ENCODE peak calls at places on chromosomes 3 and 15, in seven cellular contexts. One of them, this sample, is unnamed.

GRCh38 chr3:196275126-196275525 is 12.4 kb downstream of the PCYT1A start:
- DNase-seq in endothelial cell of umbilical vein: no peak
- DNase-seq in HCT116: no peak
- DNase-seq in SK-N-MC: no peak
- DNase-seq in breast epithelium: no peak
- DNase-seq in SK-N-SH: no peak
- DNase-seq in HepG2: no peak
- DNase-seq in this sample: no peak

GRCh38 chr3:196055683-196056270 is 26.1 kb downstream of the TFRC start:
- DNase-seq in endothelial cell of umbilical vein: no peak
- DNase-seq in HCT116: no peak
- DNase-seq in HepG2: peak; percentile 89
- DNase-seq in breast epithelium: no peak
- DNase-seq in SK-N-SH: no peak
- DNase-seq in SK-N-MC: no peak
- DNase-seq in this sample: no peak

GRCh38 chr3:138440137-138440536 is 5.7 kb downstream of the ESYT3 start:
- DNase-seq in breast epithelium: no peak
- DNase-seq in endothelial cell of umbilical vein: no peak
- DNase-seq in SK-N-SH: peak; percentile 29
- DNase-seq in HCT116: no peak
- DNase-seq in HepG2: no peak
- DNase-seq in SK-N-MC: no peak
- DNase-seq in this sample: no peak

GRCh38 chr3:126659915-126660886 is 5.3 kb upstream of the TXNRD3 start:
- DNase-seq in endothelial cell of umbilical vein: no peak
- DNase-seq in HCT116: no peak
- DNase-seq in SK-N-SH: peak; percentile 64
- DNase-seq in HepG2: peak; percentile 28
- DNase-seq in SK-N-MC: no peak
- DNase-seq in breast epithelium: no peak
- DNase-seq in this sample: no peak

GRCh38 chr3:189941679-189942078 is 179.0 kb downstream of the P3H2 start:
- DNase-seq in HCT116: no peak
- DNase-seq in SK-N-MC: no peak
- DNase-seq in breast epithelium: no peak
- DNase-seq in endothelial cell of umbilical vein: peak; percentile 53
- DNase-seq in SK-N-SH: no peak
- DNase-seq in HepG2: peak; percentile 79
- DNase-seq in this sample: no peak

GRCh38 chr3:99504258-99504657 is 134.1 kb upstream of the COL8A1 start:
- DNase-seq in endothelial cell of umbilical vein: no peak
- DNase-seq in HCT116: no peak
- DNase-seq in breast epithelium: no peak
- DNase-seq in SK-N-MC: no peak
- DNase-seq in SK-N-SH: no peak
- DNase-seq in HepG2: peak; percentile 69
- DNase-seq in this sample: no peak

GRCh38 chr15:52710710-52711107 is 31.5 kb upstream of the ATOSA start:
- DNase-seq in breast epithelium: no peak
- DNase-seq in SK-N-SH: no peak
- DNase-seq in endothelial cell of umbilical vein: no peak
- DNase-seq in HepG2: no peak
- DNase-seq in HCT116: no peak
- DNase-seq in SK-N-MC: no peak
- DNase-seq in this sample: no peak

GRCh38 chr3:4001976-4002375 is 202.7 kb downstream of the LRRN1 start:
- DNase-seq in breast epithelium: no peak
- DNase-seq in endothelial cell of umbilical vein: no peak
- DNase-seq in HepG2: no peak
- DNase-seq in SK-N-SH: no peak
- DNase-seq in SK-N-MC: no peak
- DNase-seq in HCT116: no peak
- DNase-seq in this sample: no peak

GRCh38 chr15:44199393-44199792 is 4.3 kb upstream of the FRMD5 start:
- DNase-seq in SK-N-SH: no peak
- DNase-seq in HepG2: peak; percentile 86
- DNase-seq in SK-N-MC: no peak
- DNase-seq in endothelial cell of umbilical vein: no peak
- DNase-seq in HCT116: no peak
- DNase-seq in breast epithelium: no peak
- DNase-seq in this sample: no peak

GRCh38 chr15:44194397-44195150 is 497 bp downstream of the FRMD5 start:
- DNase-seq in HCT116: no peak
- DNase-seq in SK-N-SH: peak; percentile 73
- DNase-seq in endothelial cell of umbilical vein: peak; percentile 84
- DNase-seq in HepG2: no peak
- DNase-seq in breast epithelium: no peak
- DNase-seq in SK-N-MC: no peak
- DNase-seq in this sample: no peak

GRCh38 chr15:44193651-44194396 is 1.2 kb downstream of the FRMD5 start:
- DNase-seq in HCT116: no peak
- DNase-seq in breast epithelium: no peak
- DNase-seq in SK-N-MC: no peak
- DNase-seq in HepG2: no peak
- DNase-seq in SK-N-SH: peak; percentile 47
- DNase-seq in endothelial cell of umbilical vein: peak; percentile 55
- DNase-seq in this sample: no peak

DNA sequence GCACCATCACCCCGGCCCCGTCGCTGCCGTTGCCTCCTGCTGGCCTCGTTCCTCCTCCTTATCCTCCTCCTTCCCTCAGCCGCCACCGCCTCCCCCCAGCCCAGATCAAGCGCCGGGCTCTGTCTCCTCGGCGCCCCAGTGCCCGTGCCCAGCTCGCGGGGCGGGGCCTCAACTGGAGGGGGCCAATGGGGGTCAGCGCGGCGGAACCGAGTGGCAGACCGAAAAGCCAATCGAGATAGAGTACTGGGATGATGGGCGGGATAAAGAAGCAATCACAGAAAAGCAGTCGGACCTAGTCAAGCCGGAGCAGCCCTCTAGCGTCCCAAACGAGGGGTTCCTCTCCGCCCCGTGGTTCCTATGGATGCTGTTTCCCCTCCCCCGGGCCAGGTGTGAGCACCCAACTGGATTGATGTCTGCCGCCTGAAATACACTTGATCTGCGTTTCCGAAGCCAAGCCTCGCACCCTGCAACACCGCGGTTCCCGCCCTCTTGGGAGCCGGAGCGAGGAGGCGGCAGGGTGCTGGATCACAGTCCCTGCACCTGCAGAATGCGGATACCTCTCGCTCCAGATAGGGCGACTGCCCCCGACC is at the start of gene FRMD5:
- DNase-seq in breast epithelium: peak; percentile 82
- DNase-seq in HCT116: peak; percentile 97
- DNase-seq in SK-N-MC: peak; percentile 78
- DNase-seq in endothelial cell of umbilical vein: peak; percentile 99
- DNase-seq in SK-N-SH: peak; percentile 98
- DNase-seq in HepG2: peak; percentile 85
- DNase-seq in this sample: peak; percentile 80
- TF ChIP-seq POLR2AphosphoS5 in breast epithelium: no peak
- TF ChIP-seq POLR2AphosphoS5 in HCT116: peak; percentile 96
- TF ChIP-seq POLR2AphosphoS5 in SK-N-MC: peak; percentile 62
- TF ChIP-seq POLR2AphosphoS5 in endothelial cell of umbilical vein: no peak
- TF ChIP-seq POLR2AphosphoS5 in SK-N-SH: peak; percentile 90
- TF ChIP-seq POLR2AphosphoS5 in HepG2: no peak
- TF ChIP-seq POLR2AphosphoS5 in this sample: no peak

DNA sequence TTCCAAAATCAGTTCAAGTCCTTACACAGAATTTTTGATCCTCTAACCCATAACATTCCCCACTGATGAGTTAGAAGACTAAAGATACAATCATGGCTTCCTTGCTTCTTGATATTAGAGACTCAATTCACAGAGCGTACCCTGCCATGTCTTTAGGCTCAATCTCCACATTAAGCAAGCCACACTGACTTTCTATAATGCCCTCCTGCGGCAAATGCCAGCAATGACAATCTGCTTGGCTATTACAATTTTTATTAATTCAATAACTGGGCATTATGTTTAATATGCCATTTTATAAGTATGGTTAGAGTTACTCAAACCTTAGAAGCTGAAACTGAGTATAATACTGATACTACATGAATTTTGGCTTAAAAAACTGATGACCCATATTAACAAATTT is 479.7 kb upstream of the NR2F2 start:
- DNase-seq in endothelial cell of umbilical vein: no peak
- DNase-seq in breast epithelium: no peak
- DNase-seq in HCT116: peak; percentile 6
- DNase-seq in SK-N-SH: no peak
- DNase-seq in HepG2: no peak
- DNase-seq in SK-N-MC: no peak
- DNase-seq in this sample: no peak
- TF ChIP-seq POLR2AphosphoS5 in endothelial cell of umbilical vein: no peak
- TF ChIP-seq POLR2AphosphoS5 in breast epithelium: no peak
- TF ChIP-seq POLR2AphosphoS5 in HCT116: no peak
- TF ChIP-seq POLR2AphosphoS5 in SK-N-SH: no peak
- TF ChIP-seq POLR2AphosphoS5 in HepG2: no peak
- TF ChIP-seq POLR2AphosphoS5 in SK-N-MC: no peak
- TF ChIP-seq POLR2AphosphoS5 in this sample: no peak

GRCh38 chr3:39112535-39112934 is 5.1 kb downstream of the TTC21A start:
- DNase-seq in HepG2: no peak
- DNase-seq in SK-N-SH: no peak
- DNase-seq in SK-N-MC: no peak
- DNase-seq in HCT116: no peak
- DNase-seq in endothelial cell of umbilical vein: no peak
- DNase-seq in breast epithelium: no peak
- DNase-seq in this sample: no peak

GRCh38 chr3:39113291-39113690 is 5.8 kb downstream of the TTC21A start:
- DNase-seq in endothelial cell of umbilical vein: no peak
- DNase-seq in SK-N-MC: no peak
- DNase-seq in breast epithelium: no peak
- DNase-seq in HCT116: no peak
- DNase-seq in SK-N-SH: no peak
- DNase-seq in HepG2: no peak
- DNase-seq in this sample: no peak

GRCh38 chr3:39110041-39110639 is 2.7 kb downstream of the TTC21A start:
- DNase-seq in HCT116: no peak
- DNase-seq in SK-N-SH: no peak
- DNase-seq in SK-N-MC: no peak
- DNase-seq in breast epithelium: no peak
- DNase-seq in HepG2: no peak
- DNase-seq in endothelial cell of umbilical vein: no peak
- DNase-seq in this sample: no peak

GRCh38 chr3:39114456-39114855 is 7.0 kb downstream of the TTC21A start:
- DNase-seq in HepG2: no peak
- DNase-seq in SK-N-SH: no peak
- DNase-seq in endothelial cell of umbilical vein: no peak
- DNase-seq in breast epithelium: no peak
- DNase-seq in SK-N-MC: no peak
- DNase-seq in HCT116: no peak
- DNase-seq in this sample: no peak

DNA sequence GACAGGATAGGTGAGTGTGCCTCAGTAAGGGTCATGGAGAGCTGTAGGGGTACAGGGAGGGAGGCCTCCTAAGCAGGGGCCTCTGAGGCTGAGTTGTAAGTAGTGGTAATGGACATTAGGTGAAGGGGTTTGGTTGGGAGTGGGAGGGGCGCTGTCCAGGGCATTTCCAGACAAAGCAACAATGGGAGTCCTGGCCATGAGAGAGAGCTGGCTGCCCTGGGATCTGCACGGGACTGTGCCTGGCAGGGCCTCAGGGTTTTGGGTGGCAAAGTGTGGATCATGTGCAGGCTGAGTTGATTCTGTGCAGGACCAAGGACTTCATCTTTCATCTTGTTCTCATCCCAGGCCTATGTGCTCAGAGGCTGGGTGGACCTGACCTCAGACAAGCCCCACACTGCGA is 4.6 kb downstream of the TTC21A start:
- DNase-seq in endothelial cell of umbilical vein: no peak
- DNase-seq in SK-N-SH: no peak
- DNase-seq in SK-N-MC: no peak
- DNase-seq in HCT116: no peak
- DNase-seq in breast epithelium: no peak
- DNase-seq in HepG2: no peak
- DNase-seq in this sample: no peak
- TF ChIP-seq POLR2AphosphoS5 in endothelial cell of umbilical vein: no peak
- TF ChIP-seq POLR2AphosphoS5 in SK-N-SH: no peak
- TF ChIP-seq POLR2AphosphoS5 in SK-N-MC: no peak
- TF ChIP-seq POLR2AphosphoS5 in HCT116: no peak
- TF ChIP-seq POLR2AphosphoS5 in breast epithelium: no peak
- TF ChIP-seq POLR2AphosphoS5 in HepG2: no peak
- TF ChIP-seq POLR2AphosphoS5 in this sample: no peak

GRCh38 chr3:113659121-113659531 is 37.3 kb downstream of the USF3 start:
- DNase-seq in HCT116: no peak
- DNase-seq in breast epithelium: no peak
- DNase-seq in HepG2: no peak
- DNase-seq in endothelial cell of umbilical vein: no peak
- DNase-seq in SK-N-MC: no peak
- DNase-seq in SK-N-SH: no peak
- DNase-seq in this sample: no peak

GRCh38 chr3:113662824-113663223 is 33.6 kb downstream of the USF3 start:
- DNase-seq in HepG2: peak; percentile 46
- DNase-seq in breast epithelium: no peak
- DNase-seq in HCT116: no peak
- DNase-seq in endothelial cell of umbilical vein: no peak
- DNase-seq in SK-N-MC: no peak
- DNase-seq in SK-N-SH: no peak
- DNase-seq in this sample: no peak

GRCh38 chr3:113660458-113660857 is 36.0 kb downstream of the USF3 start:
- DNase-seq in endothelial cell of umbilical vein: no peak
- DNase-seq in SK-N-MC: no peak
- DNase-seq in SK-N-SH: no peak
- DNase-seq in breast epithelium: no peak
- DNase-seq in HepG2: no peak
- DNase-seq in HCT116: no peak
- DNase-seq in this sample: no peak

GRCh38 chr3:113659996-113660395 is 36.4 kb downstream of the USF3 start:
- DNase-seq in SK-N-MC: no peak
- DNase-seq in HepG2: no peak
- DNase-seq in breast epithelium: no peak
- DNase-seq in endothelial cell of umbilical vein: no peak
- DNase-seq in HCT116: no peak
- DNase-seq in SK-N-SH: no peak
- DNase-seq in this sample: no peak

DNA sequence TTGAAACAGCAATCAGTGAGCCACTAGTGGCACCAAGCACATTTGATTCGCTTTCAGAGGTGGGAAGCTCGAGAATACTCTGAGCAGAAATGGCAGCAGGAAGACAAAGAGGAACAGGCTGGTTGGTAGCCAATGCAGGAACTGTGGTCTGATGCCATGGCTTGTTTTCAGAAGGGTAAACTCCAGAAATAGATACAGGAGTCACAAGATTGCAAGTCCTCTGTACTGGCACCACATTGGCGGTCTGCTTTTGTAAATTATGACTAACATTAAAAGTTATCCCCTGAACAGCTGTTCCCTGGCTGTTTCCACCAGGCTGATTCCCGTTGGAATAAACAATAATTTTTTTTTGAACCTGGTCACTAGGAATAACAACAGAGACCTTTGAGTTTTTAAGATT is 35.5 kb downstream of the USF3 start:
- DNase-seq in breast epithelium: no peak
- DNase-seq in endothelial cell of umbilical vein: no peak
- DNase-seq in HCT116: no peak
- DNase-seq in SK-N-SH: no peak
- DNase-seq in HepG2: no peak
- DNase-seq in SK-N-MC: no peak
- DNase-seq in this sample: no peak
- TF ChIP-seq POLR2AphosphoS5 in breast epithelium: no peak
- TF ChIP-seq POLR2AphosphoS5 in endothelial cell of umbilical vein: no peak
- TF ChIP-seq POLR2AphosphoS5 in HCT116: no peak
- TF ChIP-seq POLR2AphosphoS5 in SK-N-SH: no peak
- TF ChIP-seq POLR2AphosphoS5 in HepG2: no peak
- TF ChIP-seq POLR2AphosphoS5 in SK-N-MC: no peak
- TF ChIP-seq POLR2AphosphoS5 in this sample: no peak

This sample was measured in suprapubic skin.